ENCODE peak calls at places on chromosomes 16 and 17, in five cellular contexts. Q is dermis microvascular lymphatic vessel endothelial cell; V is activated T-helper 2 cell treated with anti-CD3 and anti-CD28 coated beads, Interferon-gamma antibody, Interleukin-2, Interleukin-4, amounts not matched to agents 10 μg/mL and 5 μg/mL and 100 μg/mL, durations not matched to agents 14 hours and 24 hours and 36 hours; H is A549; Y is EL. J is an unnamed sample.

GRCh38 chr16:86917471-86918365 is 339.4 kb downstream of the FOXL1 start:
- DNase-seq in Q (no peak), V (no peak), H (no peak), Y (no peak), J (no peak)

GRCh38 chr17:81727324-81728031 is 15.4 kb downstream of the SLC25A10 start:
- DNase-seq in Q (no peak), V (no peak), H (no peak), Y (no peak), J (no peak)

GRCh38 chr17:1882836-1883235 is 53.0 kb downstream of the RPA1 start:
- DNase-seq in Q (peak; percentile 47), V (no peak), H (peak; percentile 66), Y (peak; percentile 42), J (peak; percentile 21)

GRCh38 chr17:77372444-77373297 is 231.9 kb downstream of the SEC14L1 start:
- DNase-seq in Q (peak; percentile 78), V (peak; percentile 77), H (no peak), Y (peak; percentile 88), J (peak; percentile 86)

GRCh38 chr16:47018223-47018891 is 44.9 kb upstream of the DNAJA2 start:
- DNase-seq in Q (peak; percentile 37), V (peak; percentile 15), H (peak; percentile 80), Y (peak; percentile 32), J (peak; percentile 21)

GRCh38 chr17:27670791-27671590 is 40.0 kb downstream of the LGALS9 start:
- DNase-seq in Q (no peak), V (no peak), H (no peak), Y (no peak), J (no peak)

GRCh38 chr17:46943511-46944393 is 20.8 kb downstream of the GOSR2 start:
- DNase-seq in Q (no peak), V (no peak), H (no peak), Y (peak; percentile 79), J (peak; percentile 62)

GRCh38 chr17:57313276-57313835 is 57.0 kb downstream of the MSI2 start:
- DNase-seq in Q (no peak), V (no peak), H (no peak), Y (no peak), J (no peak)

GRCh38 chr17:71986886-71987285 is 133.9 kb upstream of the SOX9 start:
- DNase-seq in Q (no peak), V (no peak), H (no peak), Y (no peak), J (peak; percentile 28)

GRCh38 chr16:87196229-87196628 is 121.0 kb downstream of the C16orf95 start:
- DNase-seq in Q (no peak), V (no peak), H (no peak), Y (no peak), J (no peak)

GRCh38 chr17:4980644-4981216 is 6.7 kb downstream of the CAMTA2 start:
- DNase-seq in Q (peak; percentile 70), V (peak; percentile 44), H (peak; percentile 73), Y (peak; percentile 51), J (peak; percentile 53)

GRCh38 chr16:13421726-13422125 is 498.2 kb upstream of the ERCC4 start:
- DNase-seq in Q (no peak), V (no peak), H (no peak), Y (peak; percentile 30), J (no peak)

GRCh38 chr17:20721151-20721550 is 141.6 kb downstream of the CDRT15L2 start:
- DNase-seq in Q (no peak), V (no peak), H (no peak), Y (no peak), J (no peak)

GRCh38 chr16:73032548-73033270 is 15.2 kb downstream of the ZFHX3 start:
- DNase-seq in Q (no peak), V (no peak), H (no peak), Y (no peak), J (no peak)

GRCh38 chr17:13750783-13751484 is 149.2 kb upstream of the HS3ST3A1 start:
- DNase-seq in Q (no peak), V (no peak), H (no peak), Y (peak; percentile 39), J (peak; percentile 51)

GRCh38 chr17:69712801-69713311 is 298.4 kb downstream of the MAP2K6 start:
- DNase-seq in Q (no peak), V (no peak), H (no peak), Y (no peak), J (no peak)

GRCh38 chr16:16021988-16022682 is 72.7 kb downstream of the ABCC1 start:
- DNase-seq in Q (peak; percentile 96), V (no peak), H (peak; percentile 98), Y (peak; percentile 97), J (peak; percentile 98)

GRCh38 chr16:65319621-65320231 is 197.9 kb upstream of the CDH11 start:
- DNase-seq in Q (no peak), V (no peak), H (no peak), Y (peak; percentile 59), J (no peak)

GRCh38 chr16:57742543-57742942 is 7.0 kb downstream of the KATNB1 start:
- DNase-seq in Q (no peak), V (no peak), H (no peak), Y (no peak), J (no peak)

GRCh38 chr16:3640632-3641501 is 13.6 kb upstream of the DNASE1 start:
- DNase-seq in Q (no peak), V (no peak), H (no peak), Y (no peak), J (no peak)

GRCh38 chr16:84656557-84657130 is 8.3 kb downstream of the KLHL36 start:
- DNase-seq in Q (no peak), V (no peak), H (no peak), Y (no peak), J (no peak)

GRCh38 chr17:42365136-42365535 is 23.1 kb downstream of the STAT3 start:
- DNase-seq in Q (peak; percentile 39), V (no peak), H (no peak), Y (peak; percentile 79), J (peak; percentile 77)

GRCh38 chr16:67719778-67720144 is 645 bp upstream of the GFOD2 start:
- DNase-seq in Q (peak; percentile 56), V (peak; percentile 14), H (peak; percentile 58), Y (peak; percentile 63), J (peak; percentile 40)

GRCh38 chr17:18267927-18268711 is 7.7 kb downstream of the MIEF2 start:
- DNase-seq in Q (no peak), V (no peak), H (no peak), Y (peak; percentile 67), J (no peak)

GRCh38 chr17:74873874-74874614 is 1.2 kb upstream of the FDXR start:
- DNase-seq in Q (no peak), V (no peak), H (peak; percentile 78), Y (peak; percentile 36), J (no peak)

GRCh38 chr17:19369846-19370492 is 7.4 kb upstream of the B9D1 start:
- DNase-seq in Q (peak; percentile 42), V (peak; percentile 50), H (no peak), Y (no peak), J (no peak)

GRCh38 chr17:82726427-82726826 is 9.0 kb upstream of the FN3K start:
- DNase-seq in Q (no peak), V (no peak), H (no peak), Y (no peak), J (no peak)

GRCh38 chr17:65797809-65798208 is 236.4 kb upstream of the AXIN2 start:
- DNase-seq in Q (peak; percentile 22), V (no peak), H (no peak), Y (peak; percentile 16), J (peak; percentile 26)

GRCh38 chr17:49013311-49014205 is 16.4 kb downstream of the IGF2BP1 start:
- DNase-seq in Q (no peak), V (no peak), H (no peak), Y (peak; percentile 37), J (no peak)

GRCh38 chr17:67585077-67585602 is 132.6 kb upstream of the NOL11 start:
- DNase-seq in Q (no peak), V (no peak), H (no peak), Y (no peak), J (no peak)

GRCh38 chr16:4767872-4768548 is 1.0 kb upstream of the ZNF500 start:
- DNase-seq in Q (peak; percentile 24), V (no peak), H (no peak), Y (peak; percentile 41), J (peak; percentile 26)

GRCh38 chr17:45428050-45428953 is 4.4 kb downstream of the ARHGAP27 start:
- DNase-seq in Q (peak; percentile 76), V (peak; percentile 77), H (peak; percentile 94), Y (peak; percentile 72), J (peak; percentile 83)

GRCh38 chr17:60391419-60392041 is 403 bp downstream of the USP32 start:
- DNase-seq in Q (no peak), V (no peak), H (peak; percentile 85), Y (no peak), J (no peak)